ENCODE peak calls at places on chromosomes 2 and 18, in six cellular contexts. G is activated T-cell treated with anti-CD3 and anti-CD28 coated beads for 1 hour, Q is GM12891, C is NCI-H1694, Z is H54, F is aorta. T is an unnamed sample.

GRCh38 chr2:9984861-9985480 is 33.5 kb downstream of the GRHL1 start:
- DNase-seq in G (no peak), Q (no peak), C (no peak), Z (no peak), F (no peak), T (no peak)

GRCh38 chr2:37847792-37848191 is 77.3 kb upstream of the RMDN2 start:
- DNase-seq in G (no peak), Q (no peak), C (no peak), Z (no peak), F (no peak), T (no peak)

GRCh38 chr18:40577255-40577654 is 1377.8 kb upstream of the PIK3C3 start:
- DNase-seq in G (no peak), Q (no peak), C (no peak), Z (no peak), F (no peak), T (no peak)

GRCh38 chr2:176378323-176378722 is 109.1 kb downstream of the MTX2 start:
- DNase-seq in G (no peak), Q (no peak), C (no peak), Z (no peak), F (no peak), T (no peak)

GRCh38 chr2:68994864-68995263 is 18.1 kb upstream of the ANTXR1 start:
- DNase-seq in G (no peak), Q (no peak), C (no peak), Z (peak), F (peak), T (no peak)

GRCh38 chr2:201789395-201789794 is 8.7 kb upstream of the ALS2 start:
- DNase-seq in G (no peak), Q (no peak), C (no peak), Z (no peak), F (no peak), T (no peak)

GRCh38 chr2:36485521-36485920 is 112.4 kb downstream of the FEZ2 start:
- DNase-seq in G (no peak), Q (no peak), C (no peak), Z (no peak), F (no peak), T (no peak)

GRCh38 chr2:216654528-216655052 is 21.4 kb downstream of the IGFBP2 start:
- DNase-seq in G (no peak), Q (no peak), C (no peak), Z (no peak), F (no peak), T (no peak)

GRCh38 chr2:98749053-98749450 is 18.1 kb upstream of the MGAT4A start:
- DNase-seq in G (no peak), Q (no peak), C (peak), Z (no peak), F (no peak), T (peak)

GRCh38 chr2:224952942-224953657 is 89.2 kb downstream of the DOCK10 start:
- DNase-seq in G (peak), Q (peak), C (no peak), Z (no peak), F (no peak), T (peak)

GRCh38 chr2:205235434-205235833 is 446.9 kb upstream of the NRP2 start:
- DNase-seq in G (no peak), Q (no peak), C (no peak), Z (no peak), F (no peak), T (no peak)

GRCh38 chr2:40690525-40690924 is 238.6 kb upstream of the SLC8A1 start:
- DNase-seq in G (no peak), Q (no peak), C (no peak), Z (no peak), F (no peak), T (peak)

GRCh38 chr2:30662268-30663131 is 144.7 kb downstream of the CAPN13 start:
- DNase-seq in G (no peak), Q (no peak), C (no peak), Z (no peak), F (no peak), T (no peak)

GRCh38 chr2:2484301-2484700 is 153.2 kb upstream of the MYT1L start:
- DNase-seq in G (no peak), Q (no peak), C (no peak), Z (no peak), F (no peak), T (no peak)

GRCh38 chr2:136384541-136385303 is 266.8 kb upstream of the CXCR4 start:
- DNase-seq in G (peak), Q (no peak), C (peak), Z (no peak), F (no peak), T (peak)

GRCh38 chr2:50443868-50444267 is 588.1 kb downstream of the NRXN1 start:
- DNase-seq in G (no peak), Q (no peak), C (no peak), Z (no peak), F (no peak), T (no peak)

GRCh38 chr18:49597152-49597551 is 35.3 kb downstream of the LIPG start:
- DNase-seq in G (no peak), Q (no peak), C (no peak), Z (no peak), F (no peak), T (no peak)

GRCh38 chr2:238936162-238937052 is 88.5 kb downstream of the TWIST2 start:
- DNase-seq in G (no peak), Q (no peak), C (no peak), Z (no peak), F (peak), T (no peak)

GRCh38 chr2:223760838-223761502 is 76.4 kb downstream of the AP1S3 start:
- DNase-seq in G (peak), Q (no peak), C (no peak), Z (peak), F (no peak), T (no peak)

GRCh38 chr2:4715065-4715464 is 977.1 kb upstream of the SOX11 start:
- DNase-seq in G (no peak), Q (no peak), C (no peak), Z (no peak), F (no peak), T (no peak)

GRCh38 chr2:187826023-187826422 is 271.8 kb upstream of the TFPI start:
- DNase-seq in G (no peak), Q (no peak), C (no peak), Z (peak), F (no peak), T (no peak)

GRCh38 chr18:45571714-45572113 is 43.6 kb upstream of the SLC14A2 start:
- DNase-seq in G (no peak), Q (no peak), C (no peak), Z (no peak), F (no peak), T (no peak)

GRCh38 chr2:85259101-85259590 is 68.6 kb downstream of the TGOLN2 start:
- DNase-seq in G (no peak), Q (no peak), C (no peak), Z (no peak), F (no peak), T (no peak)

GRCh38 chr2:39532933-39533332 is 95.8 kb upstream of the MAP4K3 start:
- DNase-seq in G (no peak), Q (no peak), C (no peak), Z (no peak), F (no peak), T (no peak)